ENCODE peak calls at places on chromosomes 5 and 9, in six cellular contexts. I, Z, S, P, O and Q are unnamed samples.

GRCh38 chr9:8917978-8918739 is 1118.6 kb upstream of the DMAC1 start:
- DNase-seq in I (no peak), Z (peak), S (no peak), P (no peak), O (peak), Q (no peak)

GRCh38 chr5:7597058-7597457 is 201.1 kb downstream of the ADCY2 start:
- DNase-seq in I (no peak), Z (no peak), S (no peak), P (no peak), O (no peak), Q (no peak)

GRCh38 chr5:10297646-10298204 is 10.0 kb downstream of the CMBL start:
- DNase-seq in I (no peak), Z (peak), S (no peak), P (no peak), O (peak), Q (peak)

GRCh38 chr9:135989722-135990467 is 28.7 kb upstream of the UBAC1 start:
- DNase-seq in I (peak), Z (no peak), S (no peak), P (peak), O (peak), Q (peak)

GRCh38 chr5:39755986-39756385 is 331.2 kb upstream of the DAB2 start:
- DNase-seq in I (no peak), Z (no peak), S (peak), P (no peak), O (no peak), Q (no peak)

GRCh38 chr5:130243641-130244040 is 339.4 kb downstream of the CHSY3 start:
- DNase-seq in I (no peak), Z (no peak), S (no peak), P (no peak), O (no peak), Q (no peak)

GRCh38 chr5:78795757-78796156 is 147.2 kb upstream of the LHFPL2 start:
- DNase-seq in I (no peak), Z (no peak), S (no peak), P (no peak), O (no peak), Q (no peak)

GRCh38 chr9:93187047-93187446 is 3.1 kb downstream of the WNK2 start:
- DNase-seq in I (no peak), Z (no peak), S (no peak), P (no peak), O (no peak), Q (no peak)

GRCh38 chr9:30140415-30140814 is 2244.0 kb upstream of the ACO1 start:
- DNase-seq in I (no peak), Z (no peak), S (no peak), P (no peak), O (no peak), Q (no peak)

GRCh38 chr5:154962494-154962893 is 21.6 kb downstream of the MRPL22 start:
- DNase-seq in I (no peak), Z (no peak), S (peak), P (no peak), O (no peak), Q (no peak)

GRCh38 chr9:88745281-88746001 is 210.5 kb downstream of the NXNL2 start:
- DNase-seq in I (no peak), Z (no peak), S (no peak), P (no peak), O (no peak), Q (no peak)

GRCh38 chr9:83062653-83063527 is at the start of gene RASEF:
- DNase-seq in I (no peak), Z (peak), S (peak), P (no peak), O (no peak), Q (peak)

GRCh38 chr9:38263534-38263933 is 129.0 kb upstream of the ALDH1B1 start:
- DNase-seq in I (no peak), Z (peak), S (peak), P (no peak), O (no peak), Q (peak)

GRCh38 chr9:87309236-87309635 is 188.4 kb upstream of the DAPK1 start:
- DNase-seq in I (no peak), Z (no peak), S (no peak), P (no peak), O (no peak), Q (no peak)

GRCh38 chr9:127873886-127874285 is 3.6 kb downstream of the AK1 start:
- DNase-seq in I (no peak), Z (no peak), S (no peak), P (no peak), O (no peak), Q (no peak)

GRCh38 chr9:975740-976257 is 656 bp upstream of the DMRT3 start:
- DNase-seq in I (no peak), Z (no peak), S (no peak), P (no peak), O (no peak), Q (no peak)

GRCh38 chr9:82565188-82565966 is 497.6 kb downstream of the RASEF start:
- DNase-seq in I (no peak), Z (no peak), S (no peak), P (no peak), O (no peak), Q (no peak)

GRCh38 chr9:32644698-32645097 is 9.2 kb upstream of the TAF1L start:
- DNase-seq in I (no peak), Z (no peak), S (peak), P (no peak), O (no peak), Q (no peak)

GRCh38 chr5:63375851-63376250 is 586.4 kb downstream of the HTR1A start:
- DNase-seq in I (no peak), Z (no peak), S (no peak), P (no peak), O (no peak), Q (no peak)

GRCh38 chr5:81698806-81699205 is 52.1 kb downstream of the SSBP2 start:
- DNase-seq in I (no peak), Z (no peak), S (no peak), P (no peak), O (no peak), Q (no peak)

GRCh38 chr5:157109744-157110143 is 900 bp upstream of the HAVCR2 start:
- DNase-seq in I (peak), Z (no peak), S (no peak), P (no peak), O (no peak), Q (no peak)